ENCODE peak calls at places on chromosome 7, in nine cellular contexts. M is foreskin fibroblast, N is sigmoid colon, I is left ventricle myocardium inferior, E is RWPE2, Y is stomach, T is body of pancreas, F is small intestine, Z is GM23248. S is an unnamed sample.

GRCh38 chr7:30938435-30939316 is 25.1 kb upstream of the GHRHR start:
- DNase-seq in T (peak; percentile 84), N (peak; percentile 89), Z (peak; percentile 62), F (peak; percentile 83), Y (peak; percentile 86), E (no peak), I (peak; percentile 82), M (peak; percentile 86), S (peak; percentile 79)

GRCh38 chr7:12661581-12661980 is 25.9 kb upstream of the ARL4A start:
- DNase-seq in T (no peak), Y (no peak), Z (no peak), E (no peak), I (no peak), N (no peak), M (no peak), F (no peak), S (no peak)

GRCh38 chr7:108066486-108066885 is 63.5 kb upstream of the LAMB1 start:
- DNase-seq in E (no peak), T (no peak), I (no peak), M (peak; percentile 67), Z (peak; percentile 44), N (no peak), F (no peak), Y (no peak), S (no peak)

GRCh38 chr7:74178632-74179031 is 4.5 kb downstream of the EIF4H start:
- DNase-seq in Y (no peak), Z (peak; percentile 78), T (no peak), I (no peak), F (no peak), N (no peak), M (peak; percentile 60), E (no peak), S (peak; percentile 76)

GRCh38 chr7:20959281-20959680 is 172.6 kb upstream of the SP8 start:
- DNase-seq in T (no peak), N (no peak), I (no peak), E (no peak), Z (no peak), M (no peak), Y (no peak), F (no peak), S (no peak)

GRCh38 chr7:112930787-112931186 is 140.6 kb upstream of the TMEM168 start:
- DNase-seq in E (no peak), N (no peak), T (no peak), M (peak; percentile 66), I (no peak), F (no peak), Z (peak; percentile 89), Y (no peak), S (no peak)

GRCh38 chr7:16918288-16918895 is 36.6 kb upstream of the AGR3 start:
- DNase-seq in I (no peak), N (no peak), F (peak; percentile 53), M (peak; percentile 71), Z (peak; percentile 65), Y (peak; percentile 32), E (no peak), T (peak; percentile 39), S (no peak)

GRCh38 chr7:115271332-115272235 is 349.7 kb downstream of the MDFIC start:
- DNase-seq in T (no peak), F (no peak), I (no peak), M (peak; percentile 59), Y (no peak), Z (peak; percentile 4), N (no peak), E (no peak), S (no peak)

DNA sequence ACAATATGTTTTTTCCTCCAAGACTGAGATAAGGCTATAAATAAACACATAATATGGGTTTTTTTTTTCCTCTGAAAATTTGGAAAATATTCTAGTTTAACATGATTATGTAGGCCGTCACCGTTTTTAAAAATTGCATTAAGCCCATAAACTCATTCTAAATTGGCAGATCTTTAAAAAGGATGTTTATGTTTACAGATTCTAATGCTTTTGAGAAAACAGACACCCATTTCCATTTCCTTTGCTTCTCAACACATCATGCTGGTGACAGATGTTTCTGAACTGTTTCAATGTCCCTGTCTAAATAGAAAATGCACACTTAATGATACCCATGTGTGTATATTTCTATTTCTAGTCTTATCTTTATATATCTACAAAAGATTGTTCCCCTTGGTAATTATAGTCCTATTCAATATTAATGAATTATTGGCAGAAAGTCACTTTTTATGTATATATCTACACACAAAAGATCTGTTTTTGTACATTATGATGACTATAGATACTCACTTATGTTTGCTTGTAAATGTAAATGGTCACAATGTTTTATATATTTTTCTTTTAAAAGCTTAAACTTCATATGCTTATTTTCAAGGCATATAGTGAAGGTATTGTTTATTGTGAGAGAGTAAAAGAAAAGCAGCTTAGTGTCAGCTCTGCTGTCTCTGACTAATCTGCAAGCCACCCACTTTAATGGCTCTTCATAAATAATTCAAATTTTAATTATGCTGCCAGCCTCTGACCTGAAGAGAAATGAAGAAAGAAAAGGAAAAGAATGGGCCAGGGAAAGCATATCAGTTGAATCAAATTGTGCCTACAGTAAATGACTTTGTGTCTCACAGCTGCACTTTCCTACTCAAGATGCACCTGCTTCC is 179.5 kb downstream of the CACNA2D1 start:
- DNase-seq in F (no peak), T (no peak), N (no peak), E (no peak), Z (no peak), Y (no peak), M (no peak), I (no peak), S (no peak)
- H3K4me3 ChIP-seq in F (no peak overlapping the region), T (no peak overlapping the region), N (no peak overlapping the region), E (no peak overlapping the region), Z (no peak overlapping the region), Y (no peak overlapping the region), M (no peak overlapping the region), I (no peak overlapping the region), S (no peak overlapping the region)

GRCh38 chr7:23685770-23686169 is 5.8 kb downstream of the FAM221A start:
- DNase-seq in I (no peak), E (no peak), T (no peak), Y (no peak), F (peak; percentile 62), M (no peak), Z (peak; percentile 45), N (no peak), S (no peak)

GRCh38 chr7:23679898-23680416 is at the start of gene FAM221A:
- DNase-seq in M (peak; percentile 90), F (peak; percentile 90), N (peak; percentile 95), E (peak; percentile 76), Y (peak; percentile 93), Z (peak; percentile 85), I (peak; percentile 91), T (peak; percentile 94), S (peak; percentile 90)

DNA sequence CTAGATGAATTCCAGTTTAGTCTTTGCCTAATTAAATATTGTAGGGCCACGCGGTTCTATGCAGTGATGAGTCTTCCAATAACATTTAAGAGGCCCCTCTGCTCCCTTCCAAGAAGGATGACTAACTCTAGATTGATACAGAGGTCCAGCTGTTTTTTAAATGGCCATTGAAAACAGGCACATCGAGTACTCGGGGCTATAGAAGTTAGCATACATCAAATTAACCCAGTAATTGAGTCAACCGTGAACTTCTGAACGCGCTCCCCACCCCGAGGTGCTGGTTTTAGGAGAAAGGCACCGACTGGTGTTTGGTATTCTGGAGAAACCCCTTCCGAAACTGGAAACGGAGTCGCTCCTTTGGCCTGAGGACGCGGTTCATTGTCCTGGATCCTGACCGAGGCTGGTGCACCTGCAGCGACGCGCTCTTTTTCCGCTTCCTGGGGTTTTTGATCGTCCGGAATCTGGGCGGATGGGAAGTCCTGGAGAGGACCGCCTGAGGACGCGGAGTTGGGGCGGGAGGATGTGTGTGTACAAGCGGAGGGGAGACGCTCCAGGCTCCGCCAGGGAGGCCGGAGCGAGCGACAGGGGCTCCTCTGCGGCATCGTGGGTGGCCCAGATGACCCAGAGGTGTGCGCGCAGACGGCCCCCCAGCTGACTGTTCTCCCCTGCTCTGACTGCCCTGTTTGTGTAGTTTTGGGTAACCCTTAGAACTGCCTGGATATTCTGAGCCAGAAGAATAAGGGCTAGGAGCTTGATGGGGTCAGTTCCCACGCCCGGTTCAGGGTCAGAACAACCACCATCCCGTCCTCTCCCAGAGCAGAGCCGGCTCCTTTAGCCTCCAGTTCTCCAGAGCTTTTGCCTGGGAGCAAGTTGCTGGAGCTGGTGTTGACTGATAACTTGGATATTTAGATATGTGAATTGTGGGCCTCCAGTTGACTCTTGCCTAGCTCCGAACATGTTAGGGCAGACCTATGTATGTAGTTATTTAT is 712 bp downstream of the FAM221A start:
- DNase-seq in T (peak; percentile 85), F (peak; percentile 88), Z (peak; percentile 73), E (no peak), M (peak; percentile 70), Y (peak; percentile 82), I (peak; percentile 60), N (peak; percentile 80), S (peak; percentile 72)
- H3K4me3 ChIP-seq in T (peak overlapping the region; percentile 28), F (peak overlapping the region; percentile 89), Z (peak overlapping the region; percentile 76), E (peak overlapping the region; percentile 46), M (peak overlapping the region; percentile 54), Y (peak overlapping the region; percentile 92), I (peak overlapping the region; percentile 94), N (peak overlapping the region; percentile 65), S (peak overlapping the region; percentile 73)

DNA sequence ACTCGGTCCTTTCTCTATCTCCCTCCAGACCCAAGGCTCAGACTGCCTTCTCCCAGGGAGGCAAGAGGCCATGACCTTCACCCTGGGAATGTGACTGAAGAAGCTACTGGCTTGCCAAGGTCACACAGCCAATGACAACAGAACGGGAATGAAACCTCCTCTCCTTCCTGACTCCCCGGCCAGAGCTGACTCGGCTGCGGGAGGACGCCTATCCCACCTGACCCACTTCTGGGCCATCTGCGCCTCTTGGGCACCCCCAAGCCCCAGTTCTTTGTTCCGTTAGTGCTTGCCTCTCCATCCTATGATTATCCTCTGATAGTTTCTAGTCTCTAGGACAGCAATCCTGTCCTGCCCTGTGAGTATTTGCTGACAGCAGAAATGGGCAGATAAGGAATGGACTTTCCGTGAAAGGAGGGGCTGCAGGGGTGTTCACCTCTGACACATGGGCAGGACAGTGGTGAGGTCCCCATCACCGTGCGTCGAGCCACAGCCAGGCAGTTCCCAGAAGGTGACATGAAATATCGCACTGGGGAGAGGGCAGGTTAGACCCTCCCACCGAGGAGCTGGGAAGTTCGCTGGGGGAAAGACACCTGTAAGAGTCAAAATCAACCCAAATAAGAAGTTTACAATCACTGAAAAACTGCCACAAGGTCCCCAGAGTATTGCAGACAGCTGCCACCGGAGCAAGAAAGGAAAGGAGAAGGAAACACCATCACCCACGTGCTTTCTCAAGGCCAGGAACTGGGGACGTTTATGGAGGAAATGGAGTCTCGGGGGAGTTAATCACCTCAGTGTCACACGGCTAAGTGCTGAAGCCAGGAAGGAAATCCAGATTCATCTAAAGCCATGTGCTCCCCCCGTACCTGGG is 63.1 kb downstream of the INSIG1 start:
- DNase-seq in M (no peak), I (no peak), Y (no peak), T (no peak), E (no peak), F (no peak), N (no peak), Z (no peak), S (no peak)
- H3K4me3 ChIP-seq in M (no peak overlapping the region), I (no peak overlapping the region), Y (no peak overlapping the region), T (no peak overlapping the region), E (no peak overlapping the region), F (no peak overlapping the region), N (no peak overlapping the region), Z (no peak overlapping the region), S (no peak overlapping the region)

GRCh38 chr7:100590077-100590737 is 4.1 kb downstream of the FBXO24 start:
- DNase-seq in M (peak; percentile 24), T (no peak), N (peak; percentile 80), E (no peak), I (no peak), Z (no peak), Y (no peak), F (no peak), S (no peak)

GRCh38 chr7:100585511-100586265 is at the start of gene LRCH4:
- DNase-seq in F (peak; percentile 80), N (no peak), E (no peak), T (peak; percentile 73), Y (peak; percentile 73), M (peak; percentile 54), Z (peak; percentile 55), I (no peak), S (peak; percentile 73)

GRCh38 chr7:100586266-100587025 is at the start of gene FBXO24:
- DNase-seq in F (peak; percentile 100), N (peak; percentile 100), T (peak; percentile 99), Z (peak; percentile 100), Y (peak; percentile 99), E (peak; percentile 99), I (peak; percentile 100), M (peak; percentile 100), S (peak; percentile 100)

GRCh38 chr7:100589341-100589935 is 3.3 kb downstream of the FBXO24 start:
- DNase-seq in Z (no peak), N (peak; percentile 62), M (no peak), Y (no peak), I (no peak), F (no peak), E (no peak), T (no peak), S (no peak)

GRCh38 chr7:100588438-100588837 is 2.3 kb downstream of the FBXO24 start:
- DNase-seq in Y (no peak), M (peak; percentile 66), E (no peak), Z (peak; percentile 49), N (no peak), I (no peak), F (no peak), T (no peak), S (no peak)
- H3K4me3 ChIP-seq in Y (no peak overlapping the region), M (no peak overlapping the region), E (no peak overlapping the region), Z (no peak overlapping the region), N (no peak overlapping the region), I (no peak overlapping the region), F (no peak overlapping the region), T (no peak overlapping the region), S (no peak overlapping the region)

S was measured in thyroid gland.